ENCODE peak calls at places on chromosome 1, in six cellular contexts. H is GM23248; E is activated CD4-positive, alpha-beta T cell treated with anti-CD3 and anti-CD28 coated beads for 24 hours; P is NCI-H1105; M is choroid plexus epithelial cell; O is hypothalamus. I is an unnamed sample.
A peak's percentile ranks its signal among the peaks of the same experiment; 100 is the strongest.

GRCh38 chr1:173190101-173190895 is 16.8 kb downstream of the TNFSF4 start:
- DNase-seq in M (peak; percentile 80), O (peak; percentile 78), P (peak; percentile 13), E (no peak), H (peak; percentile 57), I (peak; percentile 73)

GRCh38 chr1:115116511-115116910 is 27.2 kb upstream of the TSPAN2 start:
- DNase-seq in P (no peak), H (no peak), E (no peak), O (no peak), M (no peak), I (no peak)

GRCh38 chr1:245225709-245226464 is 71.1 kb downstream of the KIF26B start:
- DNase-seq in H (no peak), E (no peak), P (no peak), O (no peak), M (no peak), I (no peak)

GRCh38 chr1:243447342-243447741 is 191.5 kb downstream of the SDCCAG8 start:
- DNase-seq in P (no peak), E (no peak), H (peak; percentile 83), M (peak; percentile 66), O (no peak), I (peak; percentile 87)

GRCh38 chr1:239706245-239706892 is 320.0 kb downstream of the CHRM3 start:
- DNase-seq in P (no peak), O (no peak), M (no peak), E (no peak), H (no peak), I (no peak)

GRCh38 chr1:243422362-243422761 is 166.5 kb downstream of the SDCCAG8 start:
- DNase-seq in M (no peak), H (no peak), P (no peak), E (no peak), O (no peak), I (no peak)

GRCh38 chr1:179337942-179338560 is 27.7 kb upstream of the AXDND1 start:
- DNase-seq in M (no peak), P (no peak), E (no peak), H (no peak), O (no peak), I (no peak)

GRCh38 chr1:166164995-166165660 is 1.7 kb downstream of the FAM78B start:
- DNase-seq in H (peak; percentile 77), O (no peak), P (peak; percentile 66), M (peak; percentile 43), E (no peak), I (peak; percentile 24)

GRCh38 chr1:21362096-21362495 is 71.8 kb upstream of the ECE1 start:
- DNase-seq in E (no peak), O (peak; percentile 72), P (no peak), M (no peak), H (no peak), I (no peak)

GRCh38 chr1:234782821-234783220 is 172.8 kb upstream of the IRF2BP2 start:
- DNase-seq in O (no peak), M (no peak), E (no peak), H (no peak), P (no peak), I (no peak)

GRCh38 chr1:211921579-211922095 is 91.1 kb upstream of the LPGAT1 start:
- DNase-seq in E (no peak), P (no peak), O (no peak), M (no peak), H (no peak), I (no peak)

GRCh38 chr1:169108897-169109560 is 2.5 kb downstream of the ATP1B1 start:
- DNase-seq in H (no peak), P (no peak), O (peak; percentile 42), M (no peak), E (no peak), I (no peak)

GRCh38 chr1:61170328-61171238 is 88.2 kb downstream of the NFIA start:
- DNase-seq in H (peak; percentile 71), P (no peak), E (no peak), O (no peak), M (peak; percentile 47), I (peak; percentile 29)

GRCh38 chr1:244757091-244757939 is 78.1 kb upstream of the COX20 start:
- DNase-seq in O (no peak), H (peak; percentile 69), P (no peak), E (no peak), M (peak; percentile 42), I (peak; percentile 17)

GRCh38 chr1:21311016-21311415 is 20.8 kb upstream of the ECE1 start:
- DNase-seq in H (no peak), M (no peak), P (no peak), O (peak; percentile 90), E (no peak), I (peak; percentile 78)

GRCh38 chr1:212797681-212798080 is 6.0 kb downstream of the TATDN3 start:
- DNase-seq in O (no peak), H (peak; percentile 59), P (no peak), M (peak; percentile 43), E (no peak), I (peak; percentile 58)

GRCh38 chr1:179190861-179191260 is 38.6 kb downstream of the ABL2 start:
- DNase-seq in E (no peak), P (no peak), H (no peak), M (peak; percentile 25), O (no peak), I (no peak)

GRCh38 chr1:17755120-17755519 is at the start of gene ACTL8:
- DNase-seq in O (no peak), P (no peak), M (no peak), H (no peak), E (no peak), I (no peak)

GRCh38 chr1:65792671-65793358 is at the start of gene PDE4B:
- DNase-seq in H (peak; percentile 74), P (peak; percentile 58), E (no peak), O (no peak), M (peak; percentile 27), I (peak; percentile 14)

GRCh38 chr1:248858891-248859889 is at the start of gene ZNF692:
- DNase-seq in E (peak; percentile 95), H (peak; percentile 99), P (peak; percentile 83), M (peak; percentile 98), O (peak; percentile 94), I (peak; percentile 96)